ENCODE peak calls at places on chromosomes 11 and 22, in ten cellular contexts. M is progenitor cell of endocrine pancreas; V is cardiac fibroblast; P is activated gamma-delta T cell treated with Interleukin-2 at 50 U/mL for 16 hours; K is stimulated activated CD4-positive, alpha-beta T cell treated with anti-CD3 and anti-CD28 coated beads, Interleukin-2, amount 100 ng/mL, for 48 hours; W is uterus; A is frontal cortex; F is upper lobe of right lung; G is GM12865; H is AG20443. T is an unnamed sample.

GRCh38 chr11:57979532-57980079 is 44.1 kb upstream of the OR9Q1 start:
- DNase-seq in A (no peak), G (no peak), K (no peak), M (no peak), V (no peak), P (no peak), W (no peak), H (no peak), F (no peak), T (no peak)

GRCh38 chr22:44473166-44473565 is 24.9 kb downstream of the RTL6 start:
- DNase-seq in V (no peak), M (no peak), P (no peak), W (no peak), A (no peak), K (no peak), G (no peak), F (no peak), H (no peak), T (no peak)

GRCh38 chr22:20424937-20425587 is 12.6 kb downstream of the SCARF2 start:
- DNase-seq in H (no peak), V (no peak), P (no peak), M (no peak), F (peak; percentile 62), G (no peak), K (no peak), A (peak; percentile 62), W (peak; percentile 53), T (no peak)

GRCh38 chr11:35009191-35009940 is 92.9 kb downstream of the PDHX start:
- DNase-seq in V (peak; percentile 65), K (no peak), H (peak; percentile 81), F (no peak), W (peak; percentile 49), M (no peak), A (no peak), G (no peak), P (no peak), T (no peak)

GRCh38 chr11:79441159-79441875 is 487 bp upstream of the TENM4 start:
- DNase-seq in V (peak; percentile 7), W (peak; percentile 15), M (no peak), F (no peak), G (no peak), P (no peak), K (no peak), A (no peak), H (peak; percentile 36), T (no peak)

GRCh38 chr11:134248910-134249480 is 4.2 kb downstream of the THYN1 start:
- DNase-seq in W (no peak), G (peak; percentile 27), V (no peak), M (no peak), A (no peak), H (no peak), P (no peak), F (no peak), K (no peak), T (no peak)

GRCh38 chr11:68036717-68037239 is 2.0 kb upstream of the TCIRG1 start:
- DNase-seq in H (no peak), V (no peak), A (peak; percentile 54), G (no peak), M (no peak), F (peak; percentile 90), P (no peak), K (no peak), W (no peak), T (no peak)

GRCh38 chr11:125943661-125944349 is 2.0 kb upstream of the VSIG10L2 start:
- DNase-seq in K (no peak), G (no peak), F (peak; percentile 18), P (no peak), H (no peak), W (no peak), M (no peak), V (no peak), A (no peak), T (no peak)

GRCh38 chr11:117410861-117411725 is 83.4 kb downstream of the CEP164 start:
- DNase-seq in A (no peak), F (peak; percentile 50), V (no peak), P (no peak), W (no peak), M (no peak), K (no peak), G (no peak), H (no peak), T (no peak)

GRCh38 chr22:44661070-44661469 is 40.9 kb upstream of the PRR5 start:
- DNase-seq in W (no peak), H (no peak), M (no peak), G (no peak), A (no peak), P (no peak), F (no peak), V (no peak), K (no peak), T (no peak)

T was measured in activated CD8-positive, alpha-beta memory T cell treated with anti-CD3 and anti-CD28 coated beads, Interleukin-2, amount 50 U/mL, for 4 hours.